ENCODE peak calls at places on chromosomes 2 and 18, in eight cellular contexts. R is H1, U is SK-N-SH, L is HCT116, O is HepG2, T is K562, G is endothelial cell of umbilical vein, Y is GM12878. M is an unnamed sample.

GRCh38 chr2:128783193-128783671 is 464.6 kb upstream of the HS6ST1 start:
- DNase-seq in R (no peak), U (no peak), L (no peak), O (no peak), T (no peak), G (no peak), Y (no peak), M (no peak)

GRCh38 chr2:1051075-1051474 is 100.4 kb downstream of the SNTG2 start:
- DNase-seq in R (no peak), U (peak; percentile 44), L (peak; percentile 18), O (peak; percentile 10), T (no peak), G (no peak), Y (no peak), M (no peak)

GRCh38 chr2:9538000-9538507 is 17.6 kb downstream of the ADAM17 start:
- DNase-seq in R (no peak), U (no peak), L (no peak), O (no peak), T (no peak), G (peak; percentile 71), Y (no peak), M (peak; percentile 51)

GRCh38 chr2:74555610-74556103 is 1.1 kb downstream of the DOK1 start:
- DNase-seq in R (no peak), U (no peak), L (no peak), O (no peak), T (no peak), G (no peak), Y (no peak), M (no peak)

GRCh38 chr2:130845507-130846085 is 8.9 kb downstream of the ARHGEF4 start:
- DNase-seq in R (no peak), U (no peak), L (no peak), O (no peak), T (no peak), G (no peak), Y (no peak), M (no peak)

GRCh38 chr2:96757477-96757860 is 3.2 kb upstream of the CNNM4 start:
- DNase-seq in R (no peak), U (no peak), L (no peak), O (no peak), T (no peak), G (no peak), Y (no peak), M (no peak)

GRCh38 chr2:240564571-240565266 is 3.6 kb upstream of the RNPEPL1 start:
- DNase-seq in R (peak; percentile 38), U (no peak), L (no peak), O (no peak), T (peak; percentile 73), G (no peak), Y (no peak), M (no peak)

GRCh38 chr2:171522804-171523338 is 597 bp downstream of the CYBRD1 start:
- DNase-seq in R (no peak), U (no peak), L (no peak), O (no peak), T (peak; percentile 64), G (no peak), Y (no peak), M (no peak)

GRCh38 chr2:67846341-67847070 is 216.3 kb downstream of the C1D start:
- DNase-seq in R (peak; percentile 92), U (peak; percentile 49), L (peak; percentile 75), O (peak; percentile 94), T (peak; percentile 72), G (peak; percentile 96), Y (no peak), M (peak; percentile 83)

GRCh38 chr2:197300139-197300538 is 10.4 kb downstream of the ANKRD44 start:
- DNase-seq in R (no peak), U (no peak), L (no peak), O (no peak), T (no peak), G (no peak), Y (no peak), M (no peak)

GRCh38 chr2:24970483-24971299 is 1.1 kb downstream of the DNAJC27 start:
- DNase-seq in R (no peak), U (no peak), L (no peak), O (peak; percentile 18), T (peak; percentile 50), G (peak; percentile 57), Y (no peak), M (no peak)

GRCh38 chr2:108412995-108413726 is 35.4 kb downstream of the SULT1C4 start:
- DNase-seq in R (no peak), U (peak; percentile 7), L (peak; percentile 4), O (peak; percentile 85), T (peak; percentile 44), G (no peak), Y (no peak), M (no peak)

GRCh38 chr2:11024010-11024615 is 112.4 kb downstream of the KCNF1 start:
- DNase-seq in R (peak; percentile 44), U (no peak), L (no peak), O (peak; percentile 14), T (peak; percentile 8), G (no peak), Y (no peak), M (no peak)

GRCh38 chr2:84858123-84858522 is 22.8 kb downstream of the TRABD2A start:
- DNase-seq in R (no peak), U (no peak), L (no peak), O (no peak), T (no peak), G (no peak), Y (no peak), M (no peak)

GRCh38 chr2:69424410-69424809 is 12.8 kb downstream of the NFU1 start:
- DNase-seq in R (no peak), U (no peak), L (no peak), O (no peak), T (no peak), G (no peak), Y (no peak), M (no peak)

GRCh38 chr18:70290482-70291294 is 1.8 kb downstream of the SOCS6 start:
- DNase-seq in R (no peak), U (no peak), L (no peak), O (no peak), T (peak; percentile 38), G (no peak), Y (no peak), M (no peak)

GRCh38 chr2:102159295-102159694 is 16.7 kb downstream of the IL1R1 start:
- DNase-seq in R (no peak), U (no peak), L (no peak), O (peak; percentile 34), T (no peak), G (no peak), Y (no peak), M (no peak)
- H3K9ac ChIP-seq in R (no peak overlapping the region), U (no peak overlapping the region), L (no peak overlapping the region), O (no peak overlapping the region), T (no peak overlapping the region), G (no peak overlapping the region), Y (no peak overlapping the region), M (no peak overlapping the region)

DNA sequence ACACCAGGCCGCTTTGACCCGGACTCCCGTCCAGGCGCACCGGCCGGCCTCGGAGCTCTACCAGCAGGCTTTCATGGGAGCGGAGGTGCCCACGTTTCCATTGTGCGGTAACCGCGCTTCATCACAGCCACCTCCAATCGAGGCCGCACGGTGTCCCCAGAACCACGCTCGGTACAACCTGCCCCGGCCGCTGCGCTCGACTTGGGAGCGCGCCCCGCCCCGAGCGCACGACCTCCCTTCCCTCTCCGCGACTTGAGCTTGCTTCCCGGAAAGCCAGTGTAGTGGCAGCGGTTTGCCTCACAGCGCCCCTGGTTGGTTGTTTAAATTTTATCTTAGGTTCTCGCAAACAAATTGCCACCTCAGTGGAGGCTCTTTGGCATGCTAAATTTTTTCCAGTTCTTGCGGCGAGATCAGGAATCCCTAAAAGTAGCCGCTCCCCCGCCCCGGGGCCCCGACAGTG is 329 bp upstream of the CYP1B1 start:
- DNase-seq in R (peak; percentile 87), U (peak; percentile 95), L (peak; percentile 61), O (no peak), T (no peak), G (peak; percentile 16), Y (no peak), M (no peak)
- TF ChIP-seq POLR2AphosphoS5 in R (no peak), U (no peak), L (no peak), O (no peak), T (no peak), G (no peak), Y (peak; percentile 44), M (peak; percentile 67)

GRCh38 chr18:63346471-63347183 is 20.4 kb downstream of the KDSR start:
- DNase-seq in R (no peak), U (no peak), L (no peak), O (no peak), T (no peak), G (no peak), Y (no peak), M (no peak)
- H3K27ac ChIP-seq in R (no peak overlapping the region), U (no peak overlapping the region), L (no peak overlapping the region), O (no peak overlapping the region), T (no peak overlapping the region), G (no peak overlapping the region), Y (no peak overlapping the region), M (peak overlapping the region; percentile 19)

GRCh38 chr18:51656249-51656648 is 458.8 kb upstream of the MEX3C start:
- DNase-seq in R (no peak), U (no peak), L (no peak), O (no peak), T (no peak), G (no peak), Y (no peak), M (no peak)
- H3K9ac ChIP-seq in R (no peak overlapping the region), U (no peak overlapping the region), L (no peak overlapping the region), O (no peak overlapping the region), T (no peak overlapping the region), G (no peak overlapping the region), Y (no peak overlapping the region), M (no peak overlapping the region)

GRCh38 chr18:49814147-49814499 is 790 bp upstream of the ACAA2 start:
- DNase-seq in R (no peak), U (peak; percentile 78), L (no peak), O (peak; percentile 23), T (peak; percentile 69), G (peak; percentile 76), Y (no peak), M (no peak)
- TF ChIP-seq POLR2AphosphoS5 in R (peak; percentile 51), U (no peak), L (no peak), O (no peak), T (no peak), G (no peak), Y (no peak), M (no peak)

GRCh38 chr2:28745225-28745624 is 6.4 kb upstream of the PPP1CB start:
- DNase-seq in R (no peak), U (no peak), L (no peak), O (no peak), T (no peak), G (no peak), Y (no peak), M (no peak)

GRCh38 chr2:28746504-28747111 is 5.0 kb upstream of the PPP1CB start:
- DNase-seq in R (no peak), U (no peak), L (no peak), O (no peak), T (no peak), G (no peak), Y (no peak), M (no peak)

GRCh38 chr2:28747714-28748113 is 3.9 kb upstream of the PPP1CB start:
- DNase-seq in R (no peak), U (no peak), L (no peak), O (no peak), T (no peak), G (no peak), Y (no peak), M (no peak)

GRCh38 chr2:28750316-28751101 is 1.1 kb upstream of the PPP1CB start:
- DNase-seq in R (no peak), U (peak; percentile 28), L (no peak), O (no peak), T (peak; percentile 49), G (peak; percentile 70), Y (no peak), M (no peak)

GRCh38 chr2:28748176-28748575 is 3.5 kb upstream of the PPP1CB start:
- DNase-seq in R (no peak), U (no peak), L (no peak), O (no peak), T (no peak), G (no peak), Y (no peak), M (no peak)
- H3K27ac ChIP-seq in R (no peak overlapping the region), U (no peak overlapping the region), L (no peak overlapping the region), O (no peak overlapping the region), T (no peak overlapping the region), G (no peak overlapping the region), Y (no peak overlapping the region), M (no peak overlapping the region)

M was measured in SK-N-MC.